ENCODE peak calls at places on chromosome 18, in four cellular contexts. B, T, L and I are unnamed samples.

GRCh38 chr18:74453011-74453571 is 4.0 kb downstream of the DIPK1C start:
- DNase-seq in B (no peak), T (no peak), L (peak; percentile 92), I (no peak)

GRCh38 chr18:54776282-54776977 is 51.8 kb upstream of the RAB27B start:
- DNase-seq in B (peak; percentile 65), T (peak; percentile 66), L (no peak), I (peak; percentile 99)

GRCh38 chr18:24514439-24514838 is 54.0 kb downstream of the HRH4 start:
- DNase-seq in B (no peak), T (peak; percentile 31), L (peak; percentile 52), I (peak; percentile 22)

GRCh38 chr18:49479381-49480137 is 7.5 kb downstream of the C18orf32 start:
- DNase-seq in B (no peak), T (no peak), L (no peak), I (no peak)

GRCh38 chr18:41391616-41392610 is 563.1 kb upstream of the PIK3C3 start:
- DNase-seq in B (peak; percentile 85), T (peak; percentile 54), L (peak; percentile 85), I (peak; percentile 60)

GRCh38 chr18:51234117-51235010 is 36.9 kb upstream of the MEX3C start:
- DNase-seq in B (no peak), T (no peak), L (no peak), I (no peak)

GRCh38 chr18:35634376-35634775 is 52.8 kb downstream of the GALNT1 start:
- DNase-seq in B (peak; percentile 23), T (peak; percentile 42), L (no peak), I (no peak)

GRCh38 chr18:3998698-3999333 is 456.3 kb downstream of the DLGAP1 start:
- DNase-seq in B (peak; percentile 60), T (peak; percentile 61), L (peak; percentile 62), I (peak; percentile 34)

GRCh38 chr18:76134631-76135030 is 360.4 kb downstream of the ZNF516 start:
- DNase-seq in B (no peak), T (no peak), L (no peak), I (no peak)

GRCh38 chr18:62784338-62784965 is 69.1 kb downstream of the PHLPP1 start:
- DNase-seq in B (no peak), T (no peak), L (no peak), I (no peak)

GRCh38 chr18:47294801-47295200 is 43.3 kb upstream of the SKOR2 start:
- DNase-seq in B (no peak), T (no peak), L (no peak), I (no peak)
- H3K4me2 ChIP-seq in B (no peak overlapping the region), T (no peak overlapping the region), L (no peak overlapping the region), I (no peak overlapping the region)

DNA sequence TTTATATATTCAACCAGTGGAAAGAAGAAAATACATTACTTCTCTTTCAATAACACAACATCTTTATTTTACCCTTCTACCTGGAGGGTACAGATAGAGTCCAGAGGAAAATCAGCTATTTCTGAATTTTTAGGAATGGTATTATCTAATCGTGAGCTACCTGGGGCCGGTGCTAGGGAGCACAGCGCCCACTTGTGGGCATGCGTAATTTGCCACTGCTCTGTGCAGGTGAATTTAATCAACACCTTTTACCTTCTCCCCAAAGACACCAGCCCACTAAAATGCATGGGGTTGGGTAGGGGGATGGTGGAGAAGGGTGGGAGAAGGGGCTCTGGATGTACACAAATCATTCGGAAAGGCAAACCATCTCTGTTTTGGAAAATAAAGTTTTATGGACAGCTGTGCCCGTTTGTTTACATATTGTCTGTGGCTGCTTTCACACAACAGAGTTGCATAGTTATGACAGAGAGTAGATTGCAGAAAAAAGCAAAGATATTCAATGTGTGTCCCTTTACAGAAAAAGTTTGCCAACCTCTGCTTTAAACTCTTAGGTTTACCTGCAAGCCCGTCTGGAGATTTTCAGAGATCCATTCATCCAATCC is 51.5 kb upstream of the DCC start:
- DNase-seq in B (peak; percentile 53), T (no peak), L (peak; percentile 66), I (no peak)
- TF ChIP-seq CTCF in B (peak; percentile 67), T (no peak), L (peak; percentile 97), I (peak; percentile 56)

GRCh38 chr18:57434177-57434535 is 1.0 kb upstream of the ONECUT2 start:
- DNase-seq in B (no peak), T (no peak), L (peak; percentile 56), I (no peak)
- TF ChIP-seq EZH2 in B (peak; percentile 46), T (peak; percentile 91), L (peak; percentile 95), I (peak; percentile 73)

GRCh38 chr18:13268035-13268700 is 49.6 kb downstream of the LDLRAD4 start:
- DNase-seq in B (peak; percentile 77), T (peak; percentile 65), L (peak; percentile 85), I (peak; percentile 81)
- H3K4me2 ChIP-seq in B (peak overlapping the region; percentile 12), T (peak overlapping the region; percentile 3), L (peak overlapping the region; percentile 60), I (peak overlapping the region; percentile 59)

GRCh38 chr18:25669741-25670140 is 317.8 kb upstream of the ZNF521 start:
- DNase-seq in B (no peak), T (peak; percentile 46), L (peak; percentile 19), I (no peak)
- TF ChIP-seq CTCF in B (no peak), T (no peak), L (peak; percentile 18), I (no peak)

GRCh38 chr18:46727177-46727576 is 29.7 kb downstream of the ST8SIA5 start:
- DNase-seq in B (no peak), T (no peak), L (no peak), I (no peak)

GRCh38 chr18:46728219-46728930 is 28.5 kb downstream of the ST8SIA5 start:
- DNase-seq in B (no peak), T (no peak), L (no peak), I (no peak)

GRCh38 chr18:46723856-46724415 is 32.9 kb downstream of the ST8SIA5 start:
- DNase-seq in B (no peak), T (no peak), L (no peak), I (peak; percentile 15)

GRCh38 chr18:46722051-46722450 is 34.8 kb downstream of the ST8SIA5 start:
- DNase-seq in B (no peak), T (no peak), L (no peak), I (no peak)

DNA sequence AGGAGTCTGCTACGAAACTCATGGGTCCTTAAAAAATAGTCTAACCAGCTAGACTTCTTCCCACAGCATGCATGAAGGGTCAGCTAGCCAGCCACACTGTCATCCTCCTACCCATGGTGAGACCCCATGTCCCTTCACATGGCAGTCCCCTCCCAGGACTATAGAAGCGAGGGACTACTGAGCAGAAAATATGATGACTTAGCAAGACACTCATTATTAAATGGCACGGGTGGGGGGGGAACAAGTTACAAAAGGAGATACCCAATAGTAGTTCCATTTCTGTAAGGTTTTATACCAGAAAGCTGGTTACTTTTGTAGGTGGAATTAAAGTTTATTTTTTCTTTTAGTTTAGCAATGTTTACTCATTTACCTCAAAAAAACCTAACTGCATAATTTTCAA is 31.5 kb downstream of the ST8SIA5 start:
- DNase-seq in B (no peak), T (no peak), L (no peak), I (no peak)
- TF ChIP-seq EZH2 in B (no peak), T (no peak), L (no peak), I (no peak)